ENCODE peak calls at places on chromosomes 7 and 10, in ten cellular contexts. E is stromal cell of bone marrow; U is naive B cell; M is brain microvascular endothelial cell; O is DMS 273 treated with DMSO at 0.1 percent for 48 hours; N is GM23248; F is GM20000; W is fibroblast of the conjunctiva; C is stimulated activated CD4-positive, alpha-beta T cell treated with anti-CD3 and anti-CD28 coated beads, TNF-alpha, amount 100 ng/mL, for 48 hours; S is SW480. V is an unnamed sample.
A peak's percentile ranks its signal among the peaks of the same experiment; 100 is the strongest.

GRCh38 chr7:157432541-157432956 is 95.7 kb downstream of the DNAJB6 start:
- DNase-seq in C (no peak), E (peak; percentile 15), U (no peak), N (peak; percentile 87), F (no peak), M (peak; percentile 55), S (peak; percentile 81), O (peak; percentile 62), W (peak; percentile 40), V (peak; percentile 98)

GRCh38 chr10:84360634-84361365 is 32.4 kb downstream of the CCSER2 start:
- DNase-seq in E (no peak), C (no peak), S (peak; percentile 15), N (peak; percentile 52), F (no peak), M (peak; percentile 26), W (no peak), U (no peak), O (no peak), V (no peak)

GRCh38 chr7:35253680-35254495 is at the start of gene TBX20:
- DNase-seq in N (peak; percentile 47), O (peak; percentile 51), U (peak; percentile 26), M (peak; percentile 6), E (no peak), F (peak; percentile 51), W (no peak), C (no peak), S (peak; percentile 87), V (peak; percentile 90)

GRCh38 chr7:6107924-6108323 is 76.7 kb downstream of the ANKRD61 start:
- DNase-seq in W (no peak), S (no peak), N (no peak), E (no peak), F (no peak), M (no peak), O (no peak), U (no peak), C (no peak), V (no peak)

GRCh38 chr10:90051474-90051873 is 350.1 kb downstream of the KIF20B start:
- DNase-seq in C (no peak), N (no peak), W (no peak), F (no peak), M (no peak), S (no peak), E (no peak), O (no peak), U (no peak), V (peak; percentile 70)

GRCh38 chr7:47893238-47893637 is 55.0 kb downstream of the PKD1L1 start:
- DNase-seq in C (no peak), U (no peak), S (no peak), M (no peak), W (no peak), N (peak; percentile 16), O (no peak), E (no peak), F (peak; percentile 27), V (peak; percentile 48)

GRCh38 chr10:119461923-119462322 is 80.6 kb downstream of the RGS10 start:
- DNase-seq in S (no peak), E (no peak), F (peak; percentile 41), U (no peak), O (no peak), C (no peak), W (no peak), N (no peak), M (no peak), V (no peak)

GRCh38 chr7:47460251-47460989 is 121.5 kb downstream of the TNS3 start:
- DNase-seq in E (no peak), W (no peak), C (no peak), N (peak; percentile 24), O (no peak), U (no peak), F (no peak), S (peak; percentile 87), M (no peak), V (peak; percentile 97)

V was measured in DMS53.